ENCODE peak calls at places on chromosome 5, in six cellular contexts. One of them, this sample, is unnamed.

GRCh38 chr5:64707191-64707590 is 16.9 kb downstream of the SHISAL2B start:
- DNase-seq in tibial nerve: no peak
- DNase-seq in natural killer cell: no peak
- DNase-seq in H9: no peak
- DNase-seq in thoracic aorta: no peak
- DNase-seq in GM20000: no peak
- DNase-seq in this sample: no peak

GRCh38 chr5:16178745-16179372 is 732 bp downstream of the MARCHF11 start:
- DNase-seq in tibial nerve: peak
- DNase-seq in natural killer cell: no peak
- DNase-seq in H9: peak
- DNase-seq in thoracic aorta: no peak
- DNase-seq in GM20000: peak
- DNase-seq in this sample: no peak

GRCh38 chr5:103021310-103021709 is 98.6 kb downstream of the GIN1 start:
- DNase-seq in tibial nerve: no peak
- DNase-seq in natural killer cell: no peak
- DNase-seq in H9: no peak
- DNase-seq in thoracic aorta: no peak
- DNase-seq in GM20000: no peak
- DNase-seq in this sample: no peak

GRCh38 chr5:172455511-172456061 is 1.3 kb upstream of the SH3PXD2B start:
- DNase-seq in tibial nerve: no peak
- DNase-seq in natural killer cell: no peak
- DNase-seq in H9: peak
- DNase-seq in thoracic aorta: no peak
- DNase-seq in GM20000: no peak
- DNase-seq in this sample: no peak

GRCh38 chr5:58466939-58467338 is 7.1 kb upstream of the PLK2 start:
- DNase-seq in tibial nerve: no peak
- DNase-seq in natural killer cell: no peak
- DNase-seq in H9: peak
- DNase-seq in thoracic aorta: no peak
- DNase-seq in GM20000: peak
- DNase-seq in this sample: no peak

GRCh38 chr5:57566914-57567313 is 84.3 kb upstream of the ACTBL2 start:
- DNase-seq in tibial nerve: no peak
- DNase-seq in natural killer cell: no peak
- DNase-seq in H9: no peak
- DNase-seq in thoracic aorta: no peak
- DNase-seq in GM20000: no peak
- DNase-seq in this sample: no peak

GRCh38 chr5:82364497-82364896 is 86.3 kb upstream of the RPS23 start:
- DNase-seq in tibial nerve: peak
- DNase-seq in natural killer cell: no peak
- DNase-seq in H9: no peak
- DNase-seq in thoracic aorta: no peak
- DNase-seq in GM20000: no peak
- DNase-seq in this sample: no peak

GRCh38 chr5:73938280-73938937 is 312.4 kb downstream of the ARHGEF28 start:
- DNase-seq in tibial nerve: no peak
- DNase-seq in natural killer cell: no peak
- DNase-seq in H9: no peak
- DNase-seq in thoracic aorta: no peak
- DNase-seq in GM20000: no peak
- DNase-seq in this sample: peak

GRCh38 chr5:79146352-79146751 is 34.7 kb downstream of the BHMT start:
- DNase-seq in tibial nerve: no peak
- DNase-seq in natural killer cell: no peak
- DNase-seq in H9: no peak
- DNase-seq in thoracic aorta: no peak
- DNase-seq in GM20000: no peak
- DNase-seq in this sample: no peak

GRCh38 chr5:149174847-149175234 is 33.5 kb downstream of the ABLIM3 start:
- DNase-seq in tibial nerve: no peak
- DNase-seq in natural killer cell: no peak
- DNase-seq in H9: no peak
- DNase-seq in thoracic aorta: no peak
- DNase-seq in GM20000: no peak
- DNase-seq in this sample: no peak

GRCh38 chr5:168425997-168426863 is 60.0 kb upstream of the RARS1 start:
- DNase-seq in tibial nerve: no peak
- DNase-seq in natural killer cell: no peak
- DNase-seq in H9: no peak
- DNase-seq in thoracic aorta: no peak
- DNase-seq in GM20000: no peak
- DNase-seq in this sample: no peak

GRCh38 chr5:138953370-138954256 is 78.5 kb upstream of the LRRTM2 start:
- DNase-seq in tibial nerve: peak
- DNase-seq in natural killer cell: no peak
- DNase-seq in H9: no peak
- DNase-seq in thoracic aorta: peak
- DNase-seq in GM20000: peak
- DNase-seq in this sample: peak

GRCh38 chr5:179459771-179460170 is 90.6 kb upstream of the RUFY1 start:
- DNase-seq in tibial nerve: no peak
- DNase-seq in natural killer cell: no peak
- DNase-seq in H9: no peak
- DNase-seq in thoracic aorta: no peak
- DNase-seq in GM20000: no peak
- DNase-seq in this sample: no peak

GRCh38 chr5:74943905-74944304 is 77.7 kb upstream of the FAM169A start:
- DNase-seq in tibial nerve: no peak
- DNase-seq in natural killer cell: no peak
- DNase-seq in H9: no peak
- DNase-seq in thoracic aorta: no peak
- DNase-seq in GM20000: no peak
- DNase-seq in this sample: no peak
- TF ChIP-seq CTCF in tibial nerve: no peak
- TF ChIP-seq CTCF in natural killer cell: no peak
- TF ChIP-seq CTCF in H9: peak
- TF ChIP-seq CTCF in thoracic aorta: no peak
- TF ChIP-seq CTCF in GM20000: no peak
- TF ChIP-seq CTCF in this sample: no peak

DNA sequence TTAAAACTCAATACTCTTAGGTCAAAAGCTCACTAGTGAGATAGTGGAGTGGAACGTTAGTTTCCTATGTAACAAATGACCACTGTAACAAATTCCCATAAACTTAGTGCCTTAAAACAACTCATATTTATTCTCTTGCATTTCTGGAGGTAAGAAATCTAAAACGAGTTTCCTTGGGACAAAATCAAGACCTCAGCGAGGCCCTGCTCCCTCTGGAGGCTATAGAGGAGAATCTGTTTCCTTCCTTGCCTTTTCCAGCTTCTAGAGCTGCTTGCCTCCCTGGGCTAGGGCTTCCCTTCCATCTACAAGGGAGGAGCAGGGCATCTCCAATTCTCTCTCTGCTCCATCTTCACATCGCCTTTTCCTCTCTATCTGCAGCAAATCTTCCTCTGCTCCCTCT is 32.0 kb downstream of the SEMA5A start:
- DNase-seq in tibial nerve: no peak
- DNase-seq in natural killer cell: no peak
- DNase-seq in H9: no peak
- DNase-seq in thoracic aorta: no peak
- DNase-seq in GM20000: no peak
- DNase-seq in this sample: no peak
- TF ChIP-seq CTCF in tibial nerve: peak
- TF ChIP-seq CTCF in natural killer cell: no peak
- TF ChIP-seq CTCF in H9: peak
- TF ChIP-seq CTCF in thoracic aorta: peak
- TF ChIP-seq CTCF in GM20000: no peak
- TF ChIP-seq CTCF in this sample: peak

DNA sequence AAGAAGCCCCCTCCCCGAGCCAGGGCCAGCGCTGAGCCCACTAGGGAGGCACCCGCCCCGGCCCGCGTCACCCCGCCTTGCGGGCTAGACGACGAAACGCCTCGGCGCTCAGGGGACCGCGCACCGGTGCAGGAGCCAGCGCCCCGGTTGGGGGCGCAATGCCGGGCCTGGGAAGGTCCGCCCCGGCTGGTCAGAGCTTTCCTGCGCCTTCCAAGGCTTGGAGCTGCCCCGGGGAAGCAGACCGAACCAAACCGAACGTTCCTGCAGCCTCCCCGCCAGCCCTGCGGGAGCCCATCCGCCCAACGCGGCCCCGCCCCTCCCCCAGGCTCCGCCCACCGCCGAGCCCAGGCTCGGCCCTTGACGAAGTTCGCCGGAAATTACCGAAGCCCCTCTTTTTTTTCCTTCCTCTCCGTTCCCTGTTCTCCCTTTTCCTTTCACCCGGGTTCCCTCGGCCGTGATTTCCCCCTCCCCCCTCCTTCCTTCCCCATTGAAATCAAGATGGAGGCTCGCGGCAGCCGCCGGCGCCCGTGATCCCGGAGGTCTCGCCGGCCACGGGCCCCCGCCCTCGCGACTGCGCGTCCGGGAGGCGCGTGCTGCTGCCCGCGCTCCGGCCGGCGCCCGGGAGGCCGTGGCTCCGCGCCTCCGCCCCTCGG is at the start of gene TRIO:
- DNase-seq in tibial nerve: peak
- DNase-seq in natural killer cell: peak
- DNase-seq in H9: peak
- DNase-seq in thoracic aorta: peak
- DNase-seq in GM20000: peak
- DNase-seq in this sample: peak
- TF ChIP-seq CTCF in tibial nerve: peak
- TF ChIP-seq CTCF in natural killer cell: peak
- TF ChIP-seq CTCF in H9: peak
- TF ChIP-seq CTCF in thoracic aorta: peak
- TF ChIP-seq CTCF in GM20000: peak
- TF ChIP-seq CTCF in this sample: peak

GRCh38 chr5:83721878-83722779 is 1.5 kb upstream of the HAPLN1 start:
- DNase-seq in tibial nerve: peak
- DNase-seq in natural killer cell: no peak
- DNase-seq in H9: peak
- DNase-seq in thoracic aorta: peak
- DNase-seq in GM20000: peak
- DNase-seq in this sample: no peak
- TF ChIP-seq CTCF in tibial nerve: peak
- TF ChIP-seq CTCF in natural killer cell: no peak
- TF ChIP-seq CTCF in H9: peak
- TF ChIP-seq CTCF in thoracic aorta: peak
- TF ChIP-seq CTCF in GM20000: peak
- TF ChIP-seq CTCF in this sample: peak

DNA sequence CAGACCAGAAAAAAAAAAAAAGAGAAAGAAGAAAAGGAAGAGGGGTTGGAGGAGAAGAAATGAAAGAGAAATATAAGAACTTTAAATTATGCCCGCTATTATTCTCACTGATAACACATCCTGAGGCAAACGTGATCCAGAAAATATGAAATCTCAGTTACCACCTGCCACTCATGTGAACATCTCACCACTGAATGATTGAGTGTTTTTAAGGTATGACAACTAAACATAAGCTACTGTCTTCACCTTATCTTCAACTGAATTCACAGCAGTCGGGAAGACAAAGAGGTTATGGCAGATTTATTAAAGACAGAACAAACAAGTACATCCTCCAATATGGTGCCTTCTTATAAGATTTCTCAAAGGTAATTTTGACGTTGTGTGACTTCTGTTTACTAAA is 327.9 kb downstream of the TMEM161B start:
- DNase-seq in tibial nerve: no peak
- DNase-seq in natural killer cell: no peak
- DNase-seq in H9: no peak
- DNase-seq in thoracic aorta: no peak
- DNase-seq in GM20000: no peak
- DNase-seq in this sample: no peak
- TF ChIP-seq CTCF in tibial nerve: no peak
- TF ChIP-seq CTCF in natural killer cell: no peak
- TF ChIP-seq CTCF in H9: no peak
- TF ChIP-seq CTCF in thoracic aorta: no peak
- TF ChIP-seq CTCF in GM20000: no peak
- TF ChIP-seq CTCF in this sample: no peak

DNA sequence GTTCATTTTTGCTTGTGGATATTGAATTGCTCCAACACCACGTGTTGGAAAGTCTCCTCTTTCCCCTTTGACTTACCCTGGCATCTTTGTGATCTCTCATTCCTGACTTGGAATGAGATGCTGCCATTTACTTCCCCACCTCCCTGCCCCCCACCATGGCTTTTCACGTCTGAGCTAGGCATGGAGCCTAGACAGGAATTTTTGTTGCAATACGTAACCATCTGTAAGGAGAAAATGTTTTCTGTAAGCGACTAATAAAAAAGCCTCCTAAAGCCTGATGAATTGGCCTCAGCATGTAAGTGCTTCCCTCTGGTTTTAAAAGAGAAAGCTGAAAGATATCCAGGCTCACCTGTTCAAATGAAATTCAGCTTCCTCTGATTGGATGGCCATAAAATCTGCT is 200.0 kb downstream of the NSG2 start:
- DNase-seq in tibial nerve: no peak
- DNase-seq in natural killer cell: no peak
- DNase-seq in H9: no peak
- DNase-seq in thoracic aorta: no peak
- DNase-seq in GM20000: no peak
- DNase-seq in this sample: no peak
- TF ChIP-seq CTCF in tibial nerve: no peak
- TF ChIP-seq CTCF in natural killer cell: no peak
- TF ChIP-seq CTCF in H9: no peak
- TF ChIP-seq CTCF in thoracic aorta: no peak
- TF ChIP-seq CTCF in GM20000: no peak
- TF ChIP-seq CTCF in this sample: no peak

DNA sequence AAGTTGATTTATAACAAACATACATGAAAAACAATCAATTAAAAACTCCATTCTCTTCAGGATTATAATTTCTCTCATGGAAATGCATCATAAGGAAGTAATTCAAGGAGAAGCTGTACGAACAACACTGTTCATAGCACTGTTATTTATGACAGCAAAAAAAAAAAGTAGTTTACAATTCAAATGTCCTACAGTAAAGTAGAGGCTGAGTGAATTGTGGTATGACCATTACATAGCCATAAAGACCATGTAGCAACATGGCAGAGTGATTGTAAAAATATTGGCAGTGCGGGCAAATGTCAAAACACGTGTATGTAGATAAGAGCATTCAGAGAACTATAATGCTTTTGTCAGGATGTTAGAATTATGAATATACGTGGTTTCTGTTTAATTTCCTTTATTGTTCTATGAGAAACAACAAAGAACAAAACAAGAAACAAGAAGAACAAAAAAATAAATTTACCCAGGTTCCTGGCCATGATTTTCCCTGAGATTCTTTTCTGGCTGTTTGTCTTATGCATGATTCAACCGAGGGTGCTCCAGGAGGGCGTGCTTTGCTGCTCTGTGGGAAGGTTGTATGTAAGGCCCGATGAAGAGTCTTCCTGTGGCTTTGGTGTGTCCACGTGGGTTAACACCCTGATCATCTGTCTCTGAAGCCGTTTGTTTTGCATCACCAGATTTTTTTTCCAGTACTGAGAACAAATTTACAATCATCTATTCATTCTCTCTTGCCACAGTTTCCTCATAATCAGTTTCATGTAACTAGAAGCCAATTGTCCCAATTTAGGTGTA is 28.8 kb downstream of the GCNT4 start:
- DNase-seq in tibial nerve: no peak
- DNase-seq in natural killer cell: peak
- DNase-seq in H9: no peak
- DNase-seq in thoracic aorta: no peak
- DNase-seq in GM20000: no peak
- DNase-seq in this sample: no peak
- TF ChIP-seq CTCF in tibial nerve: no peak
- TF ChIP-seq CTCF in natural killer cell: no peak
- TF ChIP-seq CTCF in H9: no peak
- TF ChIP-seq CTCF in thoracic aorta: no peak
- TF ChIP-seq CTCF in GM20000: no peak
- TF ChIP-seq CTCF in this sample: no peak

GRCh38 chr5:180648658-180649296 is 623 bp downstream of the FLT4 start:
- DNase-seq in tibial nerve: no peak
- DNase-seq in natural killer cell: no peak
- DNase-seq in H9: peak
- DNase-seq in thoracic aorta: no peak
- DNase-seq in GM20000: peak
- DNase-seq in this sample: no peak
- TF ChIP-seq CTCF in tibial nerve: no peak
- TF ChIP-seq CTCF in natural killer cell: no peak
- TF ChIP-seq CTCF in H9: peak
- TF ChIP-seq CTCF in thoracic aorta: no peak
- TF ChIP-seq CTCF in GM20000: no peak
- TF ChIP-seq CTCF in this sample: no peak